ENCODE peak calls at places on chromosomes 12 and 14, in eight cellular contexts. P, B, R, A, L, T, K and C are unnamed samples.

GRCh38 chr12:236445-236844 is 22.5 kb upstream of the SLC6A12 start:
- DNase-seq in K (no peak), R (no peak), L (no peak), T (no peak), A (no peak), P (no peak), B (no peak), C (no peak)

GRCh38 chr14:36396798-36397197 is 76.4 kb upstream of the MBIP start:
- DNase-seq in T (no peak), R (no peak), P (no peak), B (no peak), L (no peak), A (no peak), K (no peak), C (no peak)

GRCh38 chr14:101888182-101888581 is 76.2 kb upstream of the DYNC1H1 start:
- DNase-seq in A (no peak), R (no peak), T (no peak), P (no peak), B (no peak), K (no peak), L (no peak), C (no peak)

GRCh38 chr14:41285193-41285748 is 321.4 kb upstream of the LRFN5 start:
- DNase-seq in B (no peak), A (peak; percentile 60), R (peak; percentile 1), P (peak; percentile 30), K (peak; percentile 40), T (peak; percentile 56), L (no peak), C (no peak)

GRCh38 chr12:131618303-131618658 is 92.6 kb upstream of the SFSWAP start:
- DNase-seq in L (no peak), P (peak; percentile 39), K (no peak), B (no peak), T (no peak), A (peak; percentile 82), R (no peak), C (no peak)

GRCh38 chr12:30764251-30764650 is 9.5 kb upstream of the CAPRIN2 start:
- DNase-seq in R (no peak), K (no peak), B (no peak), A (no peak), L (no peak), T (no peak), P (no peak), C (no peak)

GRCh38 chr12:109795023-109795422 is 38.2 kb downstream of the TRPV4 start:
- DNase-seq in R (peak; percentile 66), K (peak; percentile 86), A (no peak), B (no peak), L (no peak), P (peak; percentile 86), T (no peak), C (no peak)

GRCh38 chr14:64082837-64083236 is 211.3 kb downstream of the ESR2 start:
- DNase-seq in P (no peak), K (peak; percentile 97), T (peak; percentile 73), L (no peak), A (no peak), B (no peak), R (no peak), C (no peak)

GRCh38 chr12:122018937-122019336 is 2.7 kb upstream of the BCL7A start:
- DNase-seq in B (no peak), A (no peak), P (no peak), K (no peak), T (no peak), L (no peak), R (no peak), C (no peak)

GRCh38 chr12:132774646-132775275 is 13.1 kb upstream of the ANKLE2 start:
- DNase-seq in P (no peak), R (no peak), K (no peak), A (no peak), L (no peak), B (no peak), T (no peak), C (no peak)

GRCh38 chr12:132772551-132772950 is 10.9 kb upstream of the ANKLE2 start:
- DNase-seq in T (no peak), K (no peak), A (no peak), R (no peak), B (no peak), P (no peak), L (no peak), C (no peak)

GRCh38 chr12:132774159-132774558 is 12.5 kb upstream of the ANKLE2 start:
- DNase-seq in K (no peak), L (no peak), B (no peak), T (no peak), P (no peak), R (no peak), A (no peak), C (no peak)

GRCh38 chr12:132773077-132774020 is 11.7 kb upstream of the ANKLE2 start:
- DNase-seq in P (no peak), L (no peak), B (no peak), T (no peak), K (no peak), A (no peak), R (no peak), C (no peak)

DNA sequence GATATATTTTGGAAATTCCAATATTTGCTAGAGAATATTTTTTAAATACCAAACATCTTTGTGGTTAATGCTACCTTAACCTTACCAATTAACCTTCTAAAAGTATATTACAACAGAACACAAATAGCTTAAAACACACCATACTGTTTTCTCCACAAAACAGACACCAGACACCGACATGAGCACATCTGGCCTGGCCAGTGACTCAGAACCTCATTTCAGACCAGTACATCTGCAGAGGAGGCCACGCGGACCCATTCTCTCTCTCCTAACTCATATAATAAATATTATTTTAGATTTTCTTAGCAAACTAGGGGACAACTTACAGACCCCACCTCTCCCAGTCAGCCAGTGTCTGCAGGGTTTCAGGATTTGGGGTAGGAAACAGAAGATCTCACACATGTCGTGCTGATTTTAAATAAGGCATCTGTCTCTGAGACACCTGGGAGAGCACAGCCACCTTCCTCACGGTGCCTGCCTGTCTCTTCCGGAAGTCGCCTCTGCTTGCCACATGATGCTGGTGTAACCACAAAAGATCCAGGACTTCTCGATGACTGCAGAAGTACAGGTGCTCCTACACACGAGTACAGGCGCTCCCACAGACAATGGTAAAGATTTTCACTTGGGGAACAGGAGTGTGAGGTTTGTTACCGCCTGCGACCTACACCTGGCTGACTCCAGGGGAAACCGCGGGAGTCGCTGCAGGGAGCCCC is 9.7 kb upstream of the ANKLE2 start:
- DNase-seq in T (no peak), B (no peak), A (no peak), L (peak; percentile 13), K (peak; percentile 24), R (peak; percentile 61), P (peak; percentile 45), C (no peak)
- H3K4me3 ChIP-seq in T (no peak overlapping the region), B (no peak overlapping the region), A (no peak overlapping the region), L (peak overlapping the region; percentile 37), K (no peak overlapping the region), R (no peak overlapping the region), P (no peak overlapping the region), C (no peak overlapping the region)

GRCh38 chr12:63151898-63152700 is 1.1 kb upstream of the AVPR1A start:
- DNase-seq in T (peak; percentile 31), L (no peak), A (peak; percentile 88), R (peak; percentile 24), B (peak; percentile 38), K (peak; percentile 58), P (peak; percentile 62), C (peak; percentile 73)
- H3K4me3 ChIP-seq in T (peak overlapping the region; percentile 75), L (no peak overlapping the region), A (peak overlapping the region; percentile 55), R (no peak overlapping the region), B (peak overlapping the region; percentile 61), K (no peak overlapping the region), P (peak overlapping the region; percentile 40), C (peak overlapping the region; percentile 17)

DNA sequence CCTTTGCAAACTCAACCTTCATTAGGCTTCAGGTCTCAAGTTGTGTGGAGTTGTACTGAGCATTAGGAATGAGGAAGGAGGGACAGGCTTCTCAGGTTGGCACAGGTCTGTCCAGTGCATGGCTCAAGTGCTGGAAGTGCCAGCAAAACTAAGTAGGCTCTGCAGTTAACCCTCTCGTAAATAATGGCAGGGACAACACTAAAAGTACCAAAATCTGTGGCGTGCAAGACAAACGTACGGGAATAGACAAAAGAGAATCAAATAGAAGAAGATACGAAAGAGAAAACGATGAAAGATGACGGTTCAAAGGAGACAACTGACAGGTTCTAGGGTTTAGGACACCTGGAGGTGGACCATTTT is 612 bp downstream of the TRAPPC6B start:
- DNase-seq in A (no peak), L (no peak), P (peak; percentile 43), R (no peak), T (no peak), K (peak; percentile 11), B (no peak), C (no peak)
- H3K4me3 ChIP-seq in A (peak overlapping the region; percentile 79), L (peak overlapping the region; percentile 78), P (peak overlapping the region; percentile 100), R (peak overlapping the region; percentile 71), T (peak overlapping the region; percentile 100), K (peak overlapping the region; percentile 88), B (peak overlapping the region; percentile 87), C (peak overlapping the region; percentile 84)

DNA sequence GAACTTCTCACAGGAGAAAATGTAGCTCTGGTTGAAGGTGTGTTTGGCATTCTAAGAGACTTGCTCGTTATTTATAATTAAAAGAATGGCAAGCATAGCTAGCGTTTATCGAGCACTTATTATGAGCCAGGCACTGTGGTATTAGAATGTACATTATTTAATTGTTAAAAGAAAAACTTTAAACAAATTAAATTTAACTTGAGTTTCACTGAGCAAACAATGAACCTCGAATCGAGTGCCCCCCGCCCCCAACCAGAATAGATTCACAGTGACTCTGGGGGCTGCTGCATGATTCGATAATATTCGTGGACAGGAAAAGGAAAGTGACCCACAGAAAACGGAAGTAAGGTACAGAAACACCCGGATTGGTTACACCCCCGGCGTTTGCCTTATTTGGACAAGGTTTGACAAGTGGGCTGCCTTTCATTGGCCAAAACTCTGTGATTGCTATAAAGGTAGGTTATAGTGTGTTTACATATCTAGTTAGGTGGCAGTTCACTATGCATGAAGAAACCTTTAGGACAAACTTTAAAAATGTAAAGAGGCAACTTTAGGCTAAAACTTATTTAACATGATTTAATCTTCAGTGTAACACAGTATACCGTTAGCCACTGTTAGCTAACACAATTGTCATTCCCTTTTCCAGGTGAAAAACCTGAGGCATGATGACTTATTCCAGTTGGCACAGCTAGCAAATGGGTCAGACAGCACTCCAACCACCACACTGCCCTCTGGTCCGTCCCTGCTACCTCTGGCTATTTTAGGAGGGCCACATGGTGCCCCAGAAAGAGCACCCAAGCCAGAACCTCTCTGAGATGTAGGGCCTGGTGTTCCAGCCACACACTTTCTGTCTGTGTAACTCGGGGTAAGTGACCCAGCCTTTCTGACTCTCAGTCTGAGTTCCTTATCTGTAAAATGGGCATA is 7.1 kb downstream of the SCNN1A start:
- DNase-seq in A (no peak), B (no peak), L (no peak), R (no peak), P (no peak), K (no peak), T (no peak), C (peak; percentile 34)
- H3K4me3 ChIP-seq in A (no peak overlapping the region), B (no peak overlapping the region), L (no peak overlapping the region), R (no peak overlapping the region), P (no peak overlapping the region), K (no peak overlapping the region), T (no peak overlapping the region), C (no peak overlapping the region)

GRCh38 chr14:76872796-76873432 is 46.7 kb downstream of the LRRC74A start:
- DNase-seq in R (peak; percentile 35), A (peak; percentile 76), B (peak; percentile 64), T (peak; percentile 50), K (peak; percentile 58), L (peak; percentile 46), P (peak; percentile 63), C (peak; percentile 64)
- H3K4me3 ChIP-seq in R (no peak overlapping the region), A (no peak overlapping the region), B (no peak overlapping the region), T (no peak overlapping the region), K (no peak overlapping the region), L (no peak overlapping the region), P (no peak overlapping the region), C (no peak overlapping the region)

GRCh38 chr14:22814945-22815713 is at the start of gene SLC7A7:
- DNase-seq in A (no peak), P (no peak), K (peak; percentile 22), R (no peak), L (no peak), B (no peak), T (peak; percentile 45), C (no peak)
- H3K4me3 ChIP-seq in A (no peak within 1 kb of the TSS), P (no peak within 1 kb of the TSS), K (peak within 1 kb of the TSS; percentile 33), R (no peak within 1 kb of the TSS), L (no peak within 1 kb of the TSS), B (peak within 1 kb of the TSS; percentile 31), T (peak within 1 kb of the TSS; percentile 49), C (no peak within 1 kb of the TSS)